ENCODE peak calls at places on chromosomes 1 and 21, in seven cellular contexts. P, C, R, V, D, W and I are unnamed samples.

GRCh38 chr21:42041711-42042110 is 29.4 kb upstream of the UMODL1 start:
- DNase-seq in D (no peak), C (no peak), W (no peak), V (no peak), P (peak), R (no peak), I (no peak)

GRCh38 chr1:225888289-225888897 is 553 bp downstream of the LEFTY1 start:
- DNase-seq in P (no peak), R (no peak), D (no peak), W (no peak), V (no peak), C (no peak), I (no peak)

GRCh38 chr1:8747879-8748825 is 69.3 kb downstream of the RERE start:
- DNase-seq in W (no peak), R (no peak), D (no peak), C (no peak), V (no peak), P (no peak), I (no peak)

GRCh38 chr1:112712701-112713128 is 2.4 kb downstream of the PPM1J start:
- DNase-seq in R (no peak), C (no peak), P (no peak), V (no peak), W (no peak), D (no peak), I (no peak)

GRCh38 chr1:115467196-115467595 is 129.1 kb upstream of the NGF start:
- DNase-seq in C (no peak), R (no peak), D (no peak), V (no peak), W (no peak), P (no peak), I (no peak)

GRCh38 chr1:162055062-162055461 is 14.4 kb upstream of the NOS1AP start:
- DNase-seq in W (no peak), C (peak), P (peak), D (no peak), V (no peak), R (no peak), I (no peak)

GRCh38 chr1:229379901-229380300 is 37.1 kb upstream of the CCSAP start:
- DNase-seq in R (no peak), P (no peak), V (peak), D (no peak), C (no peak), W (no peak), I (no peak)

GRCh38 chr21:31394309-31394708 is 50.2 kb upstream of the TIAM1 start:
- DNase-seq in P (no peak), C (no peak), W (no peak), D (no peak), R (no peak), V (no peak), I (no peak)

GRCh38 chr1:244319283-244320132 is 132.2 kb downstream of the ADSS2 start:
- DNase-seq in R (peak), P (peak), W (peak), D (no peak), C (no peak), V (peak), I (no peak)

GRCh38 chr1:37475380-37476086 is 1.2 kb downstream of the ZC3H12A start:
- DNase-seq in D (no peak), P (peak), R (no peak), W (peak), C (no peak), V (no peak), I (no peak)

GRCh38 chr1:244614113-244614836 is 38.7 kb upstream of the DESI2 start:
- DNase-seq in P (peak), C (no peak), R (no peak), V (no peak), W (no peak), D (no peak), I (no peak)

GRCh38 chr1:43554444-43554992 is 23.8 kb downstream of the PTPRF start:
- DNase-seq in D (peak), P (peak), R (peak), V (no peak), W (peak), C (peak), I (no peak)

GRCh38 chr1:198465201-198466144 is 75.0 kb downstream of the ATP6V1G3 start:
- DNase-seq in C (no peak), D (peak), W (peak), P (peak), R (no peak), V (no peak), I (no peak)